ENCODE peak calls at places on chromosome 19, in nine cellular contexts. A is HFF-Myc, J is heart left ventricle, Q is upper lobe of left lung, I is lung, S is uterus, W is A549, L is fibroblast of the aortic adventitia, D is AG09309. T is an unnamed sample.
A peak's percentile ranks its signal among the peaks of the same experiment; 100 is the strongest.

GRCh38 chr19:19499272-19499995 is 15.9 kb downstream of the TSSK6 start:
- DNase-seq in A (no peak), J (no peak), Q (no peak), I (no peak), S (no peak), W (no peak), L (no peak), D (no peak), T (no peak)

GRCh38 chr19:18044825-18045304 is 36.9 kb downstream of the ARRDC2 start:
- DNase-seq in A (no peak), J (peak; percentile 85), Q (peak; percentile 89), I (peak; percentile 63), S (peak; percentile 38), W (no peak), L (peak; percentile 51), D (peak; percentile 38), T (peak; percentile 65)

GRCh38 chr19:55452381-55453325 is 8.8 kb downstream of the ISOC2 start:
- DNase-seq in A (peak; percentile 40), J (peak; percentile 65), Q (no peak), I (peak; percentile 68), S (peak; percentile 81), W (peak; percentile 66), L (peak; percentile 42), D (no peak), T (peak; percentile 83)

GRCh38 chr19:53365899-53366493 is 491 bp downstream of the ZNF525 start:
- DNase-seq in A (no peak), J (no peak), Q (peak; percentile 25), I (peak; percentile 29), S (no peak), W (no peak), L (no peak), D (no peak), T (no peak)

GRCh38 chr19:21569497-21569870 is 64.1 kb downstream of the ZNF429 start:
- DNase-seq in A (no peak), J (no peak), Q (peak; percentile 79), I (no peak), S (no peak), W (no peak), L (no peak), D (no peak), T (no peak)

GRCh38 chr19:13079542-13079986 is 23.1 kb downstream of the LYL1 start:
- DNase-seq in A (peak; percentile 83), J (peak; percentile 65), Q (peak; percentile 66), I (no peak), S (peak; percentile 83), W (no peak), L (peak; percentile 84), D (no peak), T (peak; percentile 76)

GRCh38 chr19:40441719-40442253 is 2.3 kb downstream of the SERTAD3 start:
- DNase-seq in A (no peak), J (no peak), Q (no peak), I (no peak), S (no peak), W (no peak), L (no peak), D (no peak), T (no peak)

GRCh38 chr19:15629003-15629880 is 11.5 kb upstream of the CYP4F3 start:
- DNase-seq in A (no peak), J (peak; percentile 71), Q (peak; percentile 74), I (peak; percentile 83), S (peak; percentile 73), W (peak; percentile 40), L (peak; percentile 44), D (peak; percentile 1), T (peak; percentile 4)

GRCh38 chr19:17751103-17751911 is at the start of gene FCHO1:
- DNase-seq in A (no peak), J (peak; percentile 36), Q (peak; percentile 78), I (no peak), S (no peak), W (no peak), L (no peak), D (no peak), T (no peak)

GRCh38 chr19:46407891-46408426 is 5.4 kb downstream of the CCDC8 start:
- DNase-seq in A (no peak), J (no peak), Q (no peak), I (no peak), S (no peak), W (no peak), L (no peak), D (no peak), T (no peak)

GRCh38 chr19:46410205-46411087 is 2.9 kb downstream of the CCDC8 start:
- DNase-seq in A (no peak), J (no peak), Q (no peak), I (no peak), S (no peak), W (no peak), L (no peak), D (no peak), T (no peak)

GRCh38 chr19:46409146-46409545 is 4.2 kb downstream of the CCDC8 start:
- DNase-seq in A (no peak), J (no peak), Q (no peak), I (no peak), S (no peak), W (no peak), L (no peak), D (no peak), T (no peak)

GRCh38 chr19:46411088-46412033 is 2.0 kb downstream of the CCDC8 start:
- DNase-seq in A (no peak), J (no peak), Q (no peak), I (no peak), S (no peak), W (no peak), L (no peak), D (no peak), T (no peak)

DNA sequence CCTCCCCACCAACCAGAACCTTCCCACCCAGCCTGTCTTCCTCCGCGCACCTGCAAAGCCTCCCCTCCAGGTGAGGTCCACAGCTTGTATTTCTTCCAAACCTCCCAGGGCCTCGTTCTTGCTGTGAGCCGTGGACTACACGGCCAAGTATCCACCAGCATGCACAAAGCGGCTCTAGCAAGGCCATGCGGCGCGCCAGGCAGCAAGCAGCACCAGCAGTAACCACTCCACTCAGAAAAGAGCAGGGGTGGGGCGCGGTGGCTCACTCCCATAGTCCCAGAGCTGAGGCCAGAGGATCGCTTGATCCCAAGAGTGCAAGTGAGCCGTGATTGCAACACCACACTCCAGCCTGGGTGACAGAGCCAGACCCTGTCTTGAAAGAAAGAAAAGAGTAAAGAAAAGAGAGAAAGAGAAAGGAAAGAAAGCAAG is 4.7 kb downstream of the CCDC8 start:
- DNase-seq in A (no peak), J (peak; percentile 53), Q (peak; percentile 92), I (peak; percentile 80), S (peak; percentile 85), W (no peak), L (peak; percentile 63), D (no peak), T (peak; percentile 16)
- H3K4me3 ChIP-seq in A (peak overlapping the region; percentile 2), J (peak overlapping the region; percentile 33), Q (no peak overlapping the region), I (no peak overlapping the region), S (no peak overlapping the region), W (no peak overlapping the region), L (peak overlapping the region; percentile 17), D (no peak overlapping the region), T (no peak overlapping the region)

GRCh38 chr19:49799798-49800376 is 13.2 kb downstream of the FUZ start:
- DNase-seq in A (no peak), J (no peak), Q (no peak), I (no peak), S (no peak), W (no peak), L (no peak), D (no peak), T (no peak)
- TF ChIP-seq CTCF in A (peak; percentile 10), J (no peak), Q (no peak), I (no peak), S (no peak), W (no peak), L (peak; percentile 13), D (peak; percentile 18), T (peak; percentile 21)

GRCh38 chr19:32311371-32311770 is 34.0 kb upstream of the ZNF507 start:
- DNase-seq in A (no peak), J (no peak), Q (no peak), I (no peak), S (no peak), W (no peak), L (no peak), D (no peak), T (no peak)
- H3K4me3 ChIP-seq in A (no peak overlapping the region), J (no peak overlapping the region), Q (no peak overlapping the region), I (no peak overlapping the region), S (no peak overlapping the region), W (no peak overlapping the region), L (no peak overlapping the region), D (no peak overlapping the region), T (no peak overlapping the region)

GRCh38 chr19:41892173-41892902 is 9.4 kb downstream of the ARHGEF1 start:
- DNase-seq in A (no peak), J (no peak), Q (no peak), I (no peak), S (no peak), W (no peak), L (no peak), D (no peak), T (no peak)

GRCh38 chr19:41896581-41896942 is 13.6 kb downstream of the ARHGEF1 start:
- DNase-seq in A (no peak), J (no peak), Q (no peak), I (no peak), S (no peak), W (no peak), L (no peak), D (no peak), T (no peak)

GRCh38 chr19:41894350-41894749 is 11.4 kb downstream of the ARHGEF1 start:
- DNase-seq in A (no peak), J (no peak), Q (no peak), I (no peak), S (no peak), W (no peak), L (no peak), D (no peak), T (no peak)

GRCh38 chr19:41895745-41896580 is 13.0 kb downstream of the ARHGEF1 start:
- DNase-seq in A (no peak), J (no peak), Q (no peak), I (no peak), S (no peak), W (peak; percentile 72), L (no peak), D (no peak), T (no peak)

DNA sequence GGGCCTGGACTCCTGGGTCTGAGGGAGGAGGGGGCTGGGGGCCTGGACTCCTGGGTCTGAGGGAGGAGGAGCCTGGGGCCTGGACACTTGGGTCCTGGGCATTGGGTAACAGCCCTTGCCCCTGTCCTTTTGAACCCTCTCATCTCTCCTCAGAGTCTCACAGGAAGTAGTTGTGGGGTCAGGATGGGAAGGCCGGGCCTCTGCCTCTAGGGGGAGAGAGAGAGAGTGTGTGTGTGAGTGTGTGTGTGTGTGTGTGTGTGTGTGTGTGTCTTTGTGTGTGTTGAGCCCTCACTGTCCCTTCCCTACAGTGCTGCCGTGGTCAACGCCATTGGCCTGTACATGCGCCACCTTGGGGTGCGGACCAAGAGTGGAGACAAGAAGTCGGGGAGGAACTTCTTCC is 10.9 kb downstream of the ARHGEF1 start:
- DNase-seq in A (no peak), J (no peak), Q (no peak), I (no peak), S (no peak), W (no peak), L (no peak), D (no peak), T (no peak)
- TF ChIP-seq CTCF in A (peak; percentile 29), J (no peak), Q (no peak), I (no peak), S (no peak), W (no peak), L (no peak), D (peak; percentile 8), T (peak; percentile 16)